ENCODE peak calls at places on chromosomes 12 and 14, in five cellular contexts. Z is HepG2, U is ovary, L is spleen, X is GM06990. P is an unnamed sample.

GRCh38 chr12:110543252-110543959 is 39.7 kb downstream of the PPTC7 start:
- DNase-seq in U (peak; percentile 93), L (no peak), Z (no peak), X (no peak), P (peak; percentile 94)

GRCh38 chr12:11980133-11980532 is 90.6 kb upstream of the BCL2L14 start:
- DNase-seq in Z (no peak), X (no peak), U (no peak), L (no peak), P (no peak)

GRCh38 chr12:6090786-6091185 is 33.7 kb downstream of the VWF start:
- DNase-seq in U (no peak), X (no peak), L (peak; percentile 63), Z (peak; percentile 26), P (no peak)

GRCh38 chr14:23070262-23071129 is 13.2 kb upstream of the CDH24 start:
- DNase-seq in X (no peak), L (no peak), U (no peak), Z (no peak), P (no peak)

GRCh38 chr12:133058203-133059125 is 21.2 kb downstream of the ZNF84 start:
- DNase-seq in L (no peak), X (no peak), U (no peak), Z (no peak), P (no peak)

GRCh38 chr12:15152456-15152855 is 68.8 kb downstream of the RERG start:
- DNase-seq in L (no peak), Z (no peak), X (no peak), U (no peak), P (no peak)

GRCh38 chr14:39055786-39056474 is 47.1 kb downstream of the SEC23A start:
- DNase-seq in U (no peak), X (no peak), L (no peak), Z (no peak), P (no peak)

GRCh38 chr14:94423465-94424056 is 29.0 kb downstream of the SERPINA11 start:
- DNase-seq in X (peak; percentile 10), L (peak; percentile 84), Z (peak; percentile 80), U (peak; percentile 44), P (peak; percentile 49)

GRCh38 chr12:71719647-71720370 is 33.9 kb downstream of the TMEM19 start:
- DNase-seq in Z (no peak), L (no peak), X (no peak), U (no peak), P (no peak)

GRCh38 chr12:27277846-27278260 is 33.8 kb downstream of the STK38L start:
- DNase-seq in X (peak; percentile 45), U (no peak), L (no peak), Z (peak; percentile 60), P (peak; percentile 50)

GRCh38 chr14:74240794-74241610 is 1.8 kb downstream of the VSX2 start:
- DNase-seq in L (no peak), X (no peak), Z (no peak), U (no peak), P (no peak)

GRCh38 chr14:74241611-74242005 is 2.4 kb downstream of the VSX2 start:
- DNase-seq in Z (no peak), U (no peak), X (no peak), L (no peak), P (no peak)

GRCh38 chr14:74244115-74244514 is 4.9 kb downstream of the VSX2 start:
- DNase-seq in Z (no peak), X (no peak), L (no peak), U (no peak), P (no peak)

GRCh38 chr14:74243051-74243450 is 3.8 kb downstream of the VSX2 start:
- DNase-seq in X (no peak), U (no peak), L (no peak), Z (no peak), P (no peak)

DNA sequence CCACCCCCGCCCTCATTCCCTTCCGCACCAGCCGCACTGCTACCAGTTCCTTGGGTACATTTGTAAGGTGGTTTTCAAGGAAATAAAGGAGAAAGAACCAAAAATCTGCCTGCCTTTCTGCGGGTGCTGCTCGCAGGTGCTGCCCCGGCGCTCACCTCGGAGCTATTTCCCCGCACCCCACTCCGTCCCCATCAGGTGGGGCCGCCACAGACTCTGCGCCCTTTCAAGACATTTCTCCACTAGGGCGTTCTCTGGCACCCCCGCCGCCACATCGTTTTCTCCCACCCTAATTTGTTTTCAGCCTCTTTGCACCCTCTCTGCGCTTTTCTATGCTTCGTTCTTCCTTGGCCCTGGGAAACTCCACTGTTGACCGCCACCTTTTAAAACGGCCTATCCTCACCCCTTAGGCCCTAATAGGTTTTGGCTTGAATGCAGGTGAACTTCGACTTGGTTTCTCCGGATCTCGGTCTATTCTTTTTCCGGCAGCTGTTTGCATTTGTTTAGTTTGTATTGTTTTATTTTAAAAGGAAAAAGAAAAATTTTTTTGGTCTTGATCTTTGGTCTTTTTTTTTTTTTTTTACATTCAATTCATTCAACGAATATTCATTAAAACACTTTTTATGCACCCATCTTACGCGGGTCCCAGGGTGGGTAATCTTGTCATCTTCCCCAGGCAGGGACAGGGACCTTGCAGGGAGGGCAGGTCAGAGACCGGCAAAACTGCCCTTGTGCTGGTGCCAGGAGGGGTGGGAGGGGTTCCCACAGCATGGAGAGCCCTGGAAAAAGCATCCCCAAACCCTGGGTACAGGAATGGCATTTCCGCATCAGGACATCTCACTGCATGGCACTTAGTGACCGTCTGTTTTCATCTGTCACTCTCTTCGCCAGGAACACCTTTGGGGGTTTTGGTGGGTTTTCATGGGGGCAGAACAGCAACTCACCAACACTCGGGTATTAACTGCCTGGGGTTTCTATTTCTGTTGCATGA is 3.1 kb downstream of the VSX2 start:
- DNase-seq in Z (no peak), L (no peak), U (no peak), X (no peak), P (no peak)
- H3K4me3 ChIP-seq in Z (no peak overlapping the region), L (no peak overlapping the region), U (no peak overlapping the region), X (no peak overlapping the region), P (no peak overlapping the region)

GRCh38 chr14:21993070-21993469 is 319.5 kb upstream of the OR4E1 start:
- DNase-seq in U (no peak), L (no peak), X (no peak), Z (no peak), P (no peak)

GRCh38 chr14:21995332-21995731 is 321.7 kb upstream of the OR4E1 start:
- DNase-seq in X (no peak), Z (no peak), L (no peak), U (no peak), P (no peak)

GRCh38 chr14:21999400-21999799 is 325.8 kb upstream of the OR4E1 start:
- DNase-seq in Z (no peak), X (no peak), U (no peak), L (no peak), P (no peak)

GRCh38 chr14:21993837-21994236 is 320.2 kb upstream of the OR4E1 start:
- DNase-seq in Z (no peak), U (no peak), X (no peak), L (no peak), P (no peak)

DNA sequence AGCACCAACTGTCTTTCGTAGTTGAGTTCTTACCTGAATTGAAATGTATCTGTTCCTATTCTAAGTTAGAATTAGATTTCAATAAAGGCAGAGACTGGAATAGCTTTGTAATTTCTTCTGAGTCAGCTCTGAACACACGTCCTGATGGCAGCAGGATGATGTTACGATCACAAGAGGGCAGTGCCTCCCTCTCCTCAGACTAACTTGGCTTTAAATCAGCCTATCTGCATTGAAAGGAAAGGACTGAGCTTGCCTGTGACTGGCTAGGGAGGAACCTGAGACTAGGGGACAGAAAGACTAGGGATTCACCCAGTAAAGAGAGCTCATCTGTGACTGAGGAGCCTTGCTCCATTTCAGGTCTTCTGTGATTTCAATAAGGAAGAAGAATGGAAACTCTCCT is 323.7 kb upstream of the OR4E1 start:
- DNase-seq in L (no peak), Z (peak; percentile 43), U (no peak), X (no peak), P (no peak)
- TF ChIP-seq CTCF in L (no peak), Z (peak; percentile 31), U (no peak), X (no peak), P (no peak)

GRCh38 chr14:102018251-102018650 is 53.9 kb downstream of the DYNC1H1 start:
- DNase-seq in L (peak; percentile 67), Z (no peak), U (no peak), X (no peak), P (no peak)

GRCh38 chr14:102015771-102016170 is 51.4 kb downstream of the DYNC1H1 start:
- DNase-seq in X (no peak), U (no peak), Z (no peak), L (no peak), P (no peak)

GRCh38 chr14:102019141-102019540 is 54.8 kb downstream of the DYNC1H1 start:
- DNase-seq in X (no peak), Z (no peak), U (no peak), L (no peak), P (no peak)

GRCh38 chr14:102015045-102015685 is 50.8 kb downstream of the DYNC1H1 start:
- DNase-seq in Z (no peak), U (no peak), L (no peak), X (no peak), P (no peak)

GRCh38 chr14:102016420-102017090 is 52.2 kb downstream of the DYNC1H1 start:
- DNase-seq in X (no peak), Z (no peak), U (no peak), L (no peak), P (no peak)
- H3K4me3 ChIP-seq in X (no peak overlapping the region), Z (no peak overlapping the region), U (no peak overlapping the region), L (no peak overlapping the region), P (no peak overlapping the region)

GRCh38 chr12:114636723-114637480 is 47.1 kb downstream of the TBX3 start:
- DNase-seq in Z (no peak), U (no peak), L (no peak), X (no peak), P (no peak)
- TF ChIP-seq CTCF in Z (peak; percentile 50), U (no peak), L (no peak), X (no peak), P (peak; percentile 6)

GRCh38 chr12:56338643-56339422 is at the start of gene IL23A:
- DNase-seq in L (peak; percentile 79), X (peak; percentile 63), Z (no peak), U (no peak), P (no peak)
- H3K4me3 ChIP-seq in L (peak within 1 kb of the TSS; percentile 12), X (peak within 1 kb of the TSS; percentile 26), Z (no peak within 1 kb of the TSS), U (no peak within 1 kb of the TSS), P (no peak within 1 kb of the TSS)

DNA sequence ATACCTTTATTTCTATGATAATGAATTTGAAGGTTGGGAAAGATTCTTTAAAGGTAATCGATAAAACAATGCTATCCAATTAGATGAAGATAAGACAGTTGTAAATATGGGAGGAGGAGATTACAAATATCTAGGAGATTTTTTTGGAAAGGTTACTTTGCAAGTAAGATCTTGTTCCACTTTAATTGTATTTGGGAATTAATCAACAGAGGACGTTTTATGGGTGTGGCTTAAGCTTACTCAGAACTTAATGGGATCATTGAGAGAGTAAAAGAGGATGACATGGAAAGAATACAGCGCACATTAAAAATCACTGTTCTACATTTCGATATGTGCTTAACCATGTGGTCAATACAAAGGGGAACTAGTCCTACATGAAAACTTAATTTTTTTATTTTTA is 3.5 kb upstream of the LRIG3 start:
- DNase-seq in X (no peak), Z (no peak), U (no peak), L (no peak), P (no peak)
- TF ChIP-seq CTCF in X (no peak), Z (no peak), U (no peak), L (no peak), P (no peak)

GRCh38 chr12:131895640-131896079 is 1.2 kb downstream of the ULK1 start:
- DNase-seq in Z (no peak), X (no peak), L (no peak), U (no peak), P (no peak)

GRCh38 chr12:131892711-131893604 is 1.5 kb upstream of the ULK1 start:
- DNase-seq in X (no peak), L (peak; percentile 79), Z (no peak), U (peak; percentile 42), P (no peak)

GRCh38 chr12:131894313-131894860 is at the start of gene ULK1:
- DNase-seq in L (peak; percentile 98), U (peak; percentile 96), Z (peak; percentile 70), X (peak; percentile 86), P (peak; percentile 91)

GRCh38 chr12:131894981-131895639 is 688 bp downstream of the ULK1 start:
- DNase-seq in L (peak; percentile 88), U (peak; percentile 68), Z (no peak), X (peak; percentile 39), P (no peak)

GRCh38 chr12:131893605-131894312 is 663 bp upstream of the ULK1 start:
- DNase-seq in L (peak; percentile 68), Z (no peak), X (no peak), U (no peak), P (no peak)
- H3K4me3 ChIP-seq in L (peak overlapping the region; percentile 58), Z (peak overlapping the region; percentile 65), X (peak overlapping the region; percentile 11), U (peak overlapping the region; percentile 6), P (no peak overlapping the region)